ENCODE peak calls at places on chromosome 1, in eight cellular contexts. K is GM06990, G is lower leg skin, E is adrenal gland, X is K562, O is Panc1, L is heart right ventricle, Z is endodermal cell. J is an unnamed sample.

GRCh38 chr1:119516680-119517079 is 9.7 kb downstream of the HSD3B1 start:
- DNase-seq in K (no peak), G (no peak), E (no peak), X (no peak), O (no peak), L (no peak), Z (peak; percentile 63), J (no peak)

GRCh38 chr1:59367269-59368006 is 70.5 kb downstream of the FGGY start:
- DNase-seq in K (no peak), G (peak; percentile 75), E (peak; percentile 83), X (no peak), O (no peak), L (peak; percentile 29), Z (peak; percentile 46), J (no peak)

GRCh38 chr1:66271904-66272254 is 262.1 kb upstream of the SGIP1 start:
- DNase-seq in K (no peak), G (peak; percentile 54), E (peak; percentile 29), X (no peak), O (no peak), L (peak; percentile 63), Z (peak; percentile 57), J (no peak)

GRCh38 chr1:9792156-9793042 is 31.4 kb downstream of the CLSTN1 start:
- DNase-seq in K (no peak), G (no peak), E (no peak), X (no peak), O (no peak), L (no peak), Z (peak; percentile 87), J (peak; percentile 71)

GRCh38 chr1:153447498-153448170 is 12.8 kb downstream of the S100A7 start:
- DNase-seq in K (no peak), G (no peak), E (no peak), X (no peak), O (peak; percentile 85), L (no peak), Z (no peak), J (no peak)

GRCh38 chr1:199981584-199981983 is 45.9 kb upstream of the NR5A2 start:
- DNase-seq in K (no peak), G (no peak), E (no peak), X (no peak), O (no peak), L (no peak), Z (no peak), J (no peak)

GRCh38 chr1:115642168-115643072 is 650 bp downstream of the VANGL1 start:
- DNase-seq in K (peak; percentile 83), G (no peak), E (peak; percentile 45), X (peak; percentile 76), O (no peak), L (peak; percentile 38), Z (peak; percentile 81), J (peak; percentile 36)

GRCh38 chr1:53244126-53244525 is 5.8 kb upstream of the MAGOH start:
- DNase-seq in K (no peak), G (no peak), E (no peak), X (no peak), O (no peak), L (no peak), Z (no peak), J (no peak)

GRCh38 chr1:77014396-77014795 is 147.1 kb downstream of the ST6GALNAC5 start:
- DNase-seq in K (no peak), G (no peak), E (no peak), X (no peak), O (no peak), L (no peak), Z (peak; percentile 59), J (no peak)

GRCh38 chr1:205271745-205272144 is 44.0 kb downstream of the TMCC2 start:
- DNase-seq in K (no peak), G (no peak), E (no peak), X (no peak), O (no peak), L (no peak), Z (no peak), J (no peak)

GRCh38 chr1:168114845-168115244 is 21.9 kb downstream of the GPR161 start:
- DNase-seq in K (no peak), G (no peak), E (no peak), X (no peak), O (no peak), L (no peak), Z (no peak), J (no peak)

GRCh38 chr1:208089971-208090755 is 154.0 kb downstream of the PLXNA2 start:
- DNase-seq in K (no peak), G (no peak), E (no peak), X (no peak), O (no peak), L (peak; percentile 55), Z (no peak), J (peak; percentile 44)

GRCh38 chr1:233440952-233441401 is 113.5 kb downstream of the MAP3K21 start:
- DNase-seq in K (peak; percentile 25), G (peak; percentile 20), E (peak; percentile 31), X (peak; percentile 37), O (peak; percentile 38), L (peak; percentile 7), Z (peak; percentile 81), J (peak; percentile 80)

GRCh38 chr1:159960721-159961381 is 6.8 kb upstream of the SLAMF9 start:
- DNase-seq in K (no peak), G (peak; percentile 78), E (no peak), X (no peak), O (no peak), L (no peak), Z (no peak), J (peak; percentile 89)
- H3K4me3 ChIP-seq in K (no peak overlapping the region), G (no peak overlapping the region), E (no peak overlapping the region), X (no peak overlapping the region), O (no peak overlapping the region), L (no peak overlapping the region), Z (no peak overlapping the region), J (no peak overlapping the region)

GRCh38 chr1:211653329-211653728 is 22.1 kb downstream of the NEK2 start:
- DNase-seq in K (no peak), G (no peak), E (no peak), X (no peak), O (no peak), L (no peak), Z (no peak), J (no peak)

GRCh38 chr1:211652371-211652770 is 23.1 kb downstream of the NEK2 start:
- DNase-seq in K (no peak), G (no peak), E (no peak), X (no peak), O (no peak), L (no peak), Z (no peak), J (no peak)

GRCh38 chr1:211656728-211657127 is 18.7 kb downstream of the NEK2 start:
- DNase-seq in K (no peak), G (no peak), E (no peak), X (no peak), O (no peak), L (no peak), Z (no peak), J (no peak)

GRCh38 chr1:211653907-211654553 is 21.4 kb downstream of the NEK2 start:
- DNase-seq in K (no peak), G (no peak), E (no peak), X (no peak), O (no peak), L (no peak), Z (no peak), J (no peak)

GRCh38 chr1:211654838-211655787 is 20.3 kb downstream of the NEK2 start:
- DNase-seq in K (peak; percentile 73), G (peak; percentile 78), E (peak; percentile 95), X (peak; percentile 86), O (no peak), L (peak; percentile 87), Z (peak; percentile 97), J (peak; percentile 93)
- TF ChIP-seq CTCF in K (peak; percentile 93), G (no peak), E (peak; percentile 93), X (peak; percentile 97), O (peak; percentile 95), L (peak; percentile 95), Z (peak; percentile 99), J (peak; percentile 93)

DNA sequence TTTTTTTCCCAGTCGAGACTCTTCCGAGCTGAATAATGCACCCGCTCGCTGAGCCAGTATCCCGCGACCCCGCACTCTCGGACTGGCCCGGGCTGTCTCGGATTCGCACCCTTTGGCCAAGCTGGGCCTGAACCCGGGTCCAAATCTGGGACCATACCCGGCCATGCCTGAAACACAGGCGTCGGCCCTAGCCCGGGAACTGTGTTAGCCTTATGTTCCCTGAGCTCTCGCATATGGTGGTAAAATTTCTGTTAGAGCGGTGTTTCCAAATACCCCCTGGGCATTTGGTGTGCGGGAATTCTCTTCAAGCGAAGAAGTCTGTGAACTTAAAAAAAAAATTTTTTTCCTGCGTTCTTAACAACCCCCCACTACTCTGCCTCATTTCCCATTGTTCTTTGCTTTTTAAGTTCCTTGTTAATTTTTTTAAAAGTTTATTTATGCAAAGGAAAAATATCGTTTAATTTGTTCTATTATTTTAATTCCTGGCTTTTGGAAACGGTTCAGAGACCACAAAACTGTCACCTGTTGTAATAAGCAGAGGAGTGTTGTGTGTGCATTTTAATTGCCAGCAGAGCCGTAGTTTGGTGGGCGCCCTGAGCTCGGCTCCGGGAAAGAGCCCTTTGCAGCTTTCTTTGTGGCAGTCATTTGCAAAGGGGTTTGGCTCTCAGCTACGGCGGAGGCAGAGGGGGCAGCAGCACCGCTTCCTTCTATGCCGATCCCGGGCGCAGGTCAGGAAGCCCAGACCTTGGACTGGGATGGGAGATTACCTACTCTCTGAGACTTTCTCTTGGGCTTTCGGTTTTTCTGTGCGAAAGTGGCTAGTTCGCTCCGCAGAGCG is 3.3 kb downstream of the RNF220 start:
- DNase-seq in K (peak; percentile 27), G (no peak), E (no peak), X (no peak), O (no peak), L (no peak), Z (peak; percentile 89), J (peak; percentile 16)
- H3K4me3 ChIP-seq in K (no peak overlapping the region), G (no peak overlapping the region), E (no peak overlapping the region), X (no peak overlapping the region), O (no peak overlapping the region), L (peak overlapping the region; percentile 58), Z (peak overlapping the region; percentile 51), J (peak overlapping the region; percentile 13)

GRCh38 chr1:41751804-41752513 is 166.8 kb downstream of the HIVEP3 start:
- DNase-seq in K (peak; percentile 78), G (no peak), E (no peak), X (no peak), O (no peak), L (no peak), Z (no peak), J (peak; percentile 65)

GRCh38 chr1:41752514-41753170 is 166.1 kb downstream of the HIVEP3 start:
- DNase-seq in K (no peak), G (no peak), E (no peak), X (no peak), O (no peak), L (no peak), Z (no peak), J (no peak)

GRCh38 chr1:41749992-41750745 is 168.6 kb downstream of the HIVEP3 start:
- DNase-seq in K (no peak), G (no peak), E (no peak), X (no peak), O (no peak), L (no peak), Z (no peak), J (no peak)

GRCh38 chr1:41758490-41758889 is 160.2 kb downstream of the HIVEP3 start:
- DNase-seq in K (no peak), G (no peak), E (no peak), X (no peak), O (no peak), L (no peak), Z (no peak), J (no peak)

DNA sequence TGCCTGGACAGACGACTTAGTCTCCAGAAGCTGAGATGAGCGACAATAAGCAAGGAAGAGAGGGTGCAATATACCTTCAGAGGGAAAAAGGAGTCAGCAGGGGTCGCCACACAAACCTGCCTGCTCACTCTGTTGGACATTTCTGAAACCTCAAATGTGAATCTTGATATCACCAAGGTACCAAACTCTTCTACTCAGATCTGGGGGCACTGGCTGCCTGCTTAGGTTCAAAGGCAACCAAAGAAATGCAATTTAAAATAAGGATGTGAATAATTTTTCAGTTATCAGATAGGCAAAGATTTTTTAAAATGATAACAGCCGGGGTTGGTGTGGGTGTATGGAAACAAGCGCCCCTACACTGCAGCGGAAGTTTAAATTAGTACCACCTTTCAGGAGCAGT is 164.2 kb downstream of the HIVEP3 start:
- DNase-seq in K (no peak), G (no peak), E (no peak), X (no peak), O (no peak), L (no peak), Z (no peak), J (no peak)
- TF ChIP-seq CTCF in K (peak; percentile 53), G (no peak), E (no peak), X (peak; percentile 10), O (peak; percentile 68), L (no peak), Z (peak; percentile 62), J (peak; percentile 2)